ENCODE peak calls at places on chromosomes 13 and 19, in eight cellular contexts. I is A549, W is IMR-90, Z is choroid plexus epithelial cell, S is astrocyte of the cerebellum, K is lower leg skin, P is ovary, G is body of pancreas. O is an unnamed sample.

GRCh38 chr13:100175803-100176182 is 86.9 kb downstream of the PCCA start:
- DNase-seq in W (no peak), S (no peak), P (no peak), I (no peak), G (no peak), K (no peak), Z (no peak), O (no peak)

GRCh38 chr13:99693351-99693750 is 192.1 kb downstream of the TM9SF2 start:
- DNase-seq in K (no peak), I (no peak), Z (no peak), P (no peak), G (no peak), S (no peak), W (no peak), O (no peak)

GRCh38 chr13:92769064-92769463 is 457.5 kb upstream of the GPC6 start:
- DNase-seq in I (no peak), P (no peak), S (no peak), W (peak; percentile 4), Z (peak; percentile 18), G (no peak), K (no peak), O (no peak)

GRCh38 chr19:9674669-9675357 is at the start of gene ZNF562:
- DNase-seq in Z (peak; percentile 89), W (peak; percentile 86), S (peak; percentile 72), P (peak; percentile 87), G (peak; percentile 88), I (peak; percentile 92), K (peak; percentile 97), O (peak; percentile 89)

GRCh38 chr13:51419015-51419636 is 33.7 kb downstream of the INTS6 start:
- DNase-seq in S (no peak), I (no peak), G (no peak), W (no peak), K (no peak), Z (no peak), P (no peak), O (peak; percentile 32)

GRCh38 chr19:33499671-33500506 is 21.7 kb downstream of the PEPD start:
- DNase-seq in S (no peak), Z (no peak), W (no peak), I (no peak), K (no peak), G (no peak), P (no peak), O (no peak)

GRCh38 chr13:89574077-89574476 is 1773.4 kb upstream of the MIR17HG start:
- DNase-seq in G (no peak), S (no peak), I (no peak), Z (no peak), K (no peak), W (no peak), P (no peak), O (no peak)

GRCh38 chr19:30664358-30665058 is 292.3 kb downstream of the ZNF536 start:
- DNase-seq in G (peak; percentile 96), Z (peak; percentile 43), S (no peak), W (peak; percentile 4), I (peak; percentile 31), P (no peak), K (no peak), O (peak; percentile 15)

GRCh38 chr13:107573184-107573583 is 642.2 kb downstream of the LIG4 start:
- DNase-seq in I (no peak), W (no peak), G (no peak), S (no peak), P (no peak), Z (no peak), K (no peak), O (no peak)

GRCh38 chr13:63731896-63732295 is 2316.2 kb upstream of the PCDH20 start:
- DNase-seq in I (no peak), G (peak; percentile 18), S (no peak), W (no peak), Z (no peak), K (peak; percentile 3), P (no peak), O (no peak)

GRCh38 chr13:26656919-26657318 is 99.4 kb downstream of the WASF3 start:
- DNase-seq in G (no peak), W (peak; percentile 82), P (peak; percentile 40), K (no peak), S (no peak), I (no peak), Z (peak; percentile 70), O (peak; percentile 53)

GRCh38 chr19:38095411-38096308 is 128.4 kb downstream of the DPF1 start:
- DNase-seq in G (peak; percentile 76), P (peak; percentile 53), I (peak; percentile 86), W (peak; percentile 71), Z (peak; percentile 80), K (peak; percentile 93), S (peak; percentile 51), O (peak; percentile 78)

DNA sequence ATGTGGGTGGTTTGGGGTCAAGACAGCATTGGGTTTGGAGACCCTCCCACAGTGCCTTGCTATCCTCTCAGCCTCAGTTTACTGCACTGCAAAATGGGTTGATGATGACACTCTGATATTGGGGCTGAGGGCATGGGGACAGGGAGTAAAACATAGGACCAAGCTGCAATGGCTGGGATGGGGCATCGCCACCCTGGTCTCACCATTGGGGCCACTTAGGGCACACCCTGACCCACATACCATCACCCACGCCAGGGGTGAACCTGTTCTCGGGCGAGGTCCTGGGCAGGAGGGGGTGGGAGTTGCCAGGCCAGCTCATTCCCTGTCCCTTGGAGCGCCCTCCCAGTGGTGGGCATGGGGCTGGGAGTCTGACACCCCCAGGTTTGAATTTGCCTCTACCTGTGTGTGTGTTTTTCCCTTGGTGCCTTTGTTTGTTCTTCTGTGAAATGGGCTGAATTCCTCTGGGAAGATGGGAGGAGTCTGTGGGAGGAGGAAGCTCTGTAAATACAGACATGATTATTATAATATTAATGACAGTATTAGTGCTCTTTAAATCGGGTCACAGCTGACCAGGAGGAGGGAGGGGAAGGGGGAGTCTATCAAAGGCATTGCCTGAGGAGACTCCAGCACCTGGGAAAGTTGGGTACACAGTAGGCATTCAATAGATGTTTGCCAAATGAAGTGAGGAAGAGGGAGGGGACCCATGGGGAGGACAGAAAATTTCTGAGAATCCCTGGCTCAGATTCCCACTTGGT is 2.2 kb upstream of the FCHO1 start:
- DNase-seq in Z (no peak), S (no peak), K (no peak), G (no peak), W (no peak), P (no peak), I (no peak), O (no peak)
- H3K4me3 ChIP-seq in Z (no peak overlapping the region), S (no peak overlapping the region), K (no peak overlapping the region), G (no peak overlapping the region), W (no peak overlapping the region), P (no peak overlapping the region), I (no peak overlapping the region), O (no peak overlapping the region)

GRCh38 chr19:57802269-57802668 is 12.4 kb downstream of the ZNF552 start:
- DNase-seq in I (no peak), S (no peak), P (no peak), G (no peak), W (no peak), Z (no peak), K (no peak), O (no peak)
- TF ChIP-seq CTCF in I (no peak), S (no peak), P (no peak), G (no peak), W (no peak), Z (no peak), K (no peak), O (no peak)

GRCh38 chr19:39320948-39321831 is 527 bp upstream of the LRFN1 start:
- DNase-seq in K (no peak), G (no peak), I (no peak), W (no peak), Z (no peak), P (no peak), S (no peak), O (no peak)
- H3K4me3 ChIP-seq in K (no peak overlapping the region), G (no peak overlapping the region), I (peak overlapping the region; percentile 82), W (no peak overlapping the region), Z (no peak overlapping the region), P (peak overlapping the region; percentile 20), S (no peak overlapping the region), O (no peak overlapping the region)

GRCh38 chr19:54096642-54097106 is 3.9 kb downstream of the OSCAR start:
- DNase-seq in K (no peak), G (no peak), W (peak; percentile 17), S (no peak), I (peak; percentile 79), P (no peak), Z (peak; percentile 58), O (peak; percentile 29)
- TF ChIP-seq CTCF in K (no peak), G (peak; percentile 11), W (peak; percentile 34), S (peak; percentile 50), I (no peak), P (no peak), Z (peak; percentile 60), O (peak; percentile 52)

GRCh38 chr19:35871611-35872010 is 3.2 kb downstream of the APLP1 start:
- DNase-seq in W (no peak), G (no peak), I (no peak), K (no peak), P (no peak), Z (no peak), S (no peak), O (no peak)

GRCh38 chr19:35870798-35871197 is 2.4 kb downstream of the APLP1 start:
- DNase-seq in W (no peak), Z (no peak), K (no peak), S (no peak), G (no peak), P (no peak), I (no peak), O (no peak)

GRCh38 chr19:35868823-35869326 is 501 bp downstream of the APLP1 start:
- DNase-seq in S (no peak), W (no peak), Z (no peak), P (no peak), I (no peak), K (no peak), G (no peak), O (no peak)

GRCh38 chr19:35868172-35868822 is at the start of gene APLP1:
- DNase-seq in S (no peak), Z (no peak), K (no peak), W (no peak), G (peak; percentile 90), P (peak; percentile 45), I (peak; percentile 68), O (peak; percentile 36)

DNA sequence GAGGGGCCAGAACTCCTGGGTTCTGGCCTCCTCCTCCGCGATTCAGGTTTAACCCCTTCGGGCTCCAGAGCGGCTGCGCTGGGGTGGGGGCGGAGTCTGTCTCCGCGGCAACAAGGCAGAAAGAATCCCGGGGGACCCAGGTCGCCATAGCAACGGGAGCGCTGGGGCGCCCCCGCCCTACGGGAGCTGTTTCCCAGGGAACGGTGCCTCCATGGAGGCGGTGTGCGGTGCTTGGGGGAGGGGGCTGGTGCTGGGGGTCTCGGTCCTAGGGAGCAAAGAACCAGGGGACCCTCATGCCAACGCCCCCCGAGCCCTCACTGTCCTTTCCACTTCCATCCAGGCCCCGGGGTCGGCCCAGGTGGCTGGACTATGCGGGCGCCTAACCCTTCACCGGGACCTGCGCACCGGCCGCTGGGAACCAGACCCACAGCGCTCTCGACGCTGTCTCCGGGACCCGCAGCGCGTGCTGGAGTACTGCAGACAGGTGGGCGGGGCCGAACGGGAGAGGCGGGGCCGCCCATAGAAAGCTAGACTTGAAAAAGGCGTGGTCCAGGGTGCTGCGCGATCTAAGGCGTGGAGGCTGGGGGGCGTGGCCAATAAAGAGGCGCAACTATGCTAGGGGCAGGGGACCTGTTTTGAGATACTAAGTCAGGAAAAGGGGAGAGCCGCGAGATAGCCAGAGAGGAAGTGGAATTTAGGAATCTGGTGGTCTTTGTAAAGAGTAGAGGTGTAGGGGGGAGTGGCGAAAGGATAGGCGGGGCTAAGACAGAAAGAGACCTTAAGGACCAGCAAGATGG is 1.2 kb downstream of the APLP1 start:
- DNase-seq in I (peak; percentile 98), Z (peak; percentile 79), S (peak; percentile 16), W (peak; percentile 61), P (peak; percentile 38), G (peak; percentile 91), K (no peak), O (peak; percentile 78)
- H3K4me3 ChIP-seq in I (peak overlapping the region; percentile 59), Z (peak overlapping the region; percentile 49), S (peak overlapping the region; percentile 40), W (peak overlapping the region; percentile 28), P (no peak overlapping the region), G (no peak overlapping the region), K (no peak overlapping the region), O (no peak overlapping the region)